ENCODE peak calls at places on chromosomes 1 and 21, in ten cellular contexts. Y is neuronal stem cell, V is astrocyte of the cerebellum, W is SK-N-SH, O is ovary, E is right lobe of liver, G is tibial nerve, A is DND-41, U is AG10803, R is prostate gland. F is an unnamed sample.

GRCh38 chr1:41799723-41800122 is 119.0 kb downstream of the HIVEP3 start:
- DNase-seq in Y (no peak), V (no peak), W (no peak), O (no peak), E (no peak), G (no peak), A (no peak), U (no peak), R (no peak), F (peak)

GRCh38 chr21:23111070-23111605 is 2112.9 kb downstream of the NCAM2 start:
- DNase-seq in Y (no peak), V (no peak), W (no peak), O (no peak), E (no peak), G (no peak), A (no peak), U (no peak), R (no peak), F (no peak)

GRCh38 chr1:174157157-174157806 is 2.0 kb upstream of the RABGAP1L start:
- DNase-seq in Y (no peak), V (peak), W (no peak), O (no peak), E (no peak), G (no peak), A (no peak), U (no peak), R (no peak), F (no peak)

GRCh38 chr1:30511563-30512252 is 211.7 kb downstream of the MATN1 start:
- DNase-seq in Y (no peak), V (no peak), W (no peak), O (no peak), E (no peak), G (no peak), A (no peak), U (peak), R (no peak), F (no peak)

GRCh38 chr1:83318361-83318760 is 680.6 kb downstream of the TTLL7 start:
- DNase-seq in Y (no peak), V (no peak), W (no peak), O (no peak), E (no peak), G (no peak), A (no peak), U (no peak), R (no peak), F (no peak)

GRCh38 chr1:202126426-202126825 is 3.7 kb downstream of the GPR37L1 start:
- DNase-seq in Y (no peak), V (no peak), W (no peak), O (no peak), E (no peak), G (no peak), A (no peak), U (no peak), R (no peak), F (no peak)

GRCh38 chr21:39518055-39518844 is 66.5 kb downstream of the SH3BGR start:
- DNase-seq in Y (peak), V (peak), W (peak), O (no peak), E (no peak), G (peak), A (peak), U (peak), R (peak), F (peak)

GRCh38 chr1:222375656-222376055 is 172.2 kb downstream of the HHIPL2 start:
- DNase-seq in Y (no peak), V (peak), W (no peak), O (no peak), E (no peak), G (no peak), A (no peak), U (no peak), R (no peak), F (no peak)

GRCh38 chr1:7587108-7587507 is 184.0 kb upstream of the VAMP3 start:
- DNase-seq in Y (no peak), V (no peak), W (peak), O (no peak), E (peak), G (no peak), A (no peak), U (no peak), R (no peak), F (no peak)

GRCh38 chr1:158002630-158003408 is 9.4 kb downstream of the KIRREL1 start:
- DNase-seq in Y (peak), V (no peak), W (no peak), O (no peak), E (no peak), G (no peak), A (no peak), U (no peak), R (no peak), F (peak)

GRCh38 chr1:211328084-211328694 is 1.6 kb downstream of the TRAF5 start:
- DNase-seq in Y (no peak), V (no peak), W (no peak), O (no peak), E (no peak), G (no peak), A (no peak), U (no peak), R (no peak), F (no peak)

GRCh38 chr1:60622486-60622885 is 459.9 kb upstream of the NFIA start:
- DNase-seq in Y (no peak), V (no peak), W (no peak), O (no peak), E (no peak), G (no peak), A (no peak), U (no peak), R (no peak), F (no peak)

GRCh38 chr1:219555802-219556201 is 57.1 kb downstream of the ZC3H11B start:
- DNase-seq in Y (no peak), V (peak), W (no peak), O (no peak), E (no peak), G (no peak), A (no peak), U (peak), R (peak), F (peak)

GRCh38 chr1:15206418-15207030 is 40.5 kb upstream of the FHAD1 start:
- DNase-seq in Y (no peak), V (no peak), W (no peak), O (no peak), E (no peak), G (no peak), A (no peak), U (no peak), R (no peak), F (no peak)

GRCh38 chr21:38083534-38083933 is 167.3 kb upstream of the KCNJ6 start:
- DNase-seq in Y (no peak), V (no peak), W (no peak), O (no peak), E (no peak), G (no peak), A (no peak), U (no peak), R (no peak), F (no peak)

GRCh38 chr1:92910081-92910480 is 51.2 kb downstream of the DIPK1A start:
- DNase-seq in Y (no peak), V (no peak), W (no peak), O (no peak), E (no peak), G (no peak), A (no peak), U (no peak), R (no peak), F (peak)

GRCh38 chr1:19311503-19311930 is 427 bp downstream of the AKR7A2 start:
- DNase-seq in Y (peak), V (no peak), W (no peak), O (peak), E (no peak), G (no peak), A (peak), U (no peak), R (no peak), F (no peak)

GRCh38 chr1:200290010-200290685 is 119.7 kb downstream of the ZNF281 start:
- DNase-seq in Y (no peak), V (no peak), W (peak), O (no peak), E (no peak), G (no peak), A (no peak), U (no peak), R (no peak), F (peak)

GRCh38 chr1:112904071-112904830 is 51.7 kb downstream of the SLC16A1 start:
- DNase-seq in Y (no peak), V (peak), W (no peak), O (no peak), E (no peak), G (no peak), A (no peak), U (peak), R (no peak), F (peak)

GRCh38 chr1:14426854-14427253 is 171.6 kb upstream of the KAZN start:
- DNase-seq in Y (no peak), V (no peak), W (no peak), O (no peak), E (no peak), G (no peak), A (no peak), U (no peak), R (peak), F (no peak)

GRCh38 chr1:2313651-2314296 is 77.6 kb downstream of the MORN1 start:
- DNase-seq in Y (no peak), V (no peak), W (no peak), O (no peak), E (no peak), G (no peak), A (no peak), U (no peak), R (no peak), F (no peak)

GRCh38 chr1:225998560-225999226 is 450 bp downstream of the SDE2 start:
- DNase-seq in Y (no peak), V (no peak), W (no peak), O (no peak), E (no peak), G (no peak), A (no peak), U (peak), R (no peak), F (peak)

GRCh38 chr1:6111571-6111970 is 65.9 kb downstream of the KCNAB2 start:
- DNase-seq in Y (no peak), V (no peak), W (peak), O (no peak), E (peak), G (no peak), A (no peak), U (peak), R (no peak), F (no peak)

GRCh38 chr21:43626390-43626789 is 32.9 kb downstream of the HSF2BP start:
- DNase-seq in Y (no peak), V (no peak), W (no peak), O (no peak), E (no peak), G (no peak), A (no peak), U (no peak), R (no peak), F (peak)

GRCh38 chr21:25005388-25005787 is 601.9 kb downstream of the MRPL39 start:
- DNase-seq in Y (no peak), V (no peak), W (no peak), O (no peak), E (no peak), G (no peak), A (no peak), U (peak), R (no peak), F (no peak)

GRCh38 chr21:37071561-37072238 is 1.2 kb downstream of the PIGP start:
- DNase-seq in Y (no peak), V (no peak), W (peak), O (peak), E (no peak), G (peak), A (peak), U (peak), R (peak), F (peak)

GRCh38 chr1:117661027-117661426 is 55.2 kb downstream of the TENT5C start:
- DNase-seq in Y (no peak), V (no peak), W (no peak), O (no peak), E (no peak), G (no peak), A (peak), U (no peak), R (no peak), F (no peak)

GRCh38 chr1:197919523-197920301 is 2.5 kb downstream of the LHX9 start:
- DNase-seq in Y (peak), V (no peak), W (peak), O (peak), E (no peak), G (no peak), A (no peak), U (no peak), R (no peak), F (no peak)

GRCh38 chr1:89615676-89616598 is 17.0 kb upstream of the LRRC8C start:
- DNase-seq in Y (no peak), V (no peak), W (peak), O (no peak), E (no peak), G (no peak), A (peak), U (no peak), R (no peak), F (no peak)

GRCh38 chr1:167165948-167166702 is 54.6 kb upstream of the POU2F1 start:
- DNase-seq in Y (peak), V (no peak), W (no peak), O (no peak), E (no peak), G (no peak), A (no peak), U (no peak), R (peak), F (peak)

DNA sequence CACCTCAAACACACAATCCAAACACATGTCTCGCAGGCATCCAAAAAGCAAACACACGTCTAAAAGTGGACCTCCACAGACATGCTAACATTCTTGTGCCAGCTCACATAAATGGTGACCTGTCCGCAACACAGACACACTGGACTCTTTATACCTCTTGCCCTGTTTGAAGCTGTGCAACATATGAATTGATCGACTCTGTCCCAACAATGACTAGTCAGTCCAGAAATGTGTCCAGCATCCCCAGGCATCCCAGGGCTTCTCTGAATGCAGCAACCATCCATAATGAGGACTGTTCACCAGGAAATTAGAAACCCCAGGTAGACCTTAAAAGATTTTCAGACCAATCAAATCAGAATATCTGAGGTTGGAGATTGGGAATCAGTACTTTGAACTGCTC is 3.2 kb downstream of the DDR2 start:
- DNase-seq in Y (no peak), V (no peak), W (no peak), O (no peak), E (no peak), G (no peak), A (no peak), U (peak), R (no peak), F (no peak)
- H3K4me3 ChIP-seq in Y (no peak), V (peak), W (peak), O (no peak), E (no peak), G (no peak), A (no peak), U (peak), R (no peak), F (peak)

DNA sequence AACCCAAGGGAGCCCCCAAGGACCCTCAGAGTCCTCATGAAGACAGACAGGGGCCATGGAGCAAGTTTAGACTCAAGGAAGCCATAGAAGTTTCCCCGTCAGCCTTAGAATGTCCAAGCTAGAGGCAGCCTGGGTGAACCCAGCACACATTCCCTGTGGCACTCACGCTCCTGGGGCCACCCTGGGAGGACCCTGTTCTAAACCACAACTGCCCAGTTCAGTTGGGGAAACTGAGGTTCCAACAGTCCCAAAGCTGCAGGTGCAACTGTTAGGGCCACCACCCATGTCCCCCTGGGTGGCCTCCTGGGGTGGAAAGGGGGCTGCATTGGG is 9.3 kb downstream of the WNT3A start:
- DNase-seq in Y (no peak), V (no peak), W (no peak), O (no peak), E (peak), G (no peak), A (no peak), U (no peak), R (no peak), F (no peak)
- H3K4me3 ChIP-seq in Y (no peak), V (no peak), W (no peak), O (no peak), E (no peak), G (no peak), A (no peak), U (no peak), R (no peak), F (no peak)

GRCh38 chr1:151196292-151196800 is 2.0 kb upstream of the PIP5K1A start:
- DNase-seq in Y (peak), V (peak), W (peak), O (peak), E (no peak), G (peak), A (peak), U (peak), R (peak), F (peak)
- H3K4me3 ChIP-seq in Y (no peak), V (no peak), W (peak), O (peak), E (no peak), G (no peak), A (no peak), U (peak), R (no peak), F (peak)

GRCh38 chr1:37476460-37477197 is 2.2 kb downstream of the ZC3H12A start:
- DNase-seq in Y (no peak), V (no peak), W (no peak), O (peak), E (peak), G (peak), A (no peak), U (peak), R (no peak), F (peak)
- H3K4me3 ChIP-seq in Y (no peak), V (peak), W (peak), O (peak), E (peak), G (peak), A (no peak), U (peak), R (peak), F (peak)

DNA sequence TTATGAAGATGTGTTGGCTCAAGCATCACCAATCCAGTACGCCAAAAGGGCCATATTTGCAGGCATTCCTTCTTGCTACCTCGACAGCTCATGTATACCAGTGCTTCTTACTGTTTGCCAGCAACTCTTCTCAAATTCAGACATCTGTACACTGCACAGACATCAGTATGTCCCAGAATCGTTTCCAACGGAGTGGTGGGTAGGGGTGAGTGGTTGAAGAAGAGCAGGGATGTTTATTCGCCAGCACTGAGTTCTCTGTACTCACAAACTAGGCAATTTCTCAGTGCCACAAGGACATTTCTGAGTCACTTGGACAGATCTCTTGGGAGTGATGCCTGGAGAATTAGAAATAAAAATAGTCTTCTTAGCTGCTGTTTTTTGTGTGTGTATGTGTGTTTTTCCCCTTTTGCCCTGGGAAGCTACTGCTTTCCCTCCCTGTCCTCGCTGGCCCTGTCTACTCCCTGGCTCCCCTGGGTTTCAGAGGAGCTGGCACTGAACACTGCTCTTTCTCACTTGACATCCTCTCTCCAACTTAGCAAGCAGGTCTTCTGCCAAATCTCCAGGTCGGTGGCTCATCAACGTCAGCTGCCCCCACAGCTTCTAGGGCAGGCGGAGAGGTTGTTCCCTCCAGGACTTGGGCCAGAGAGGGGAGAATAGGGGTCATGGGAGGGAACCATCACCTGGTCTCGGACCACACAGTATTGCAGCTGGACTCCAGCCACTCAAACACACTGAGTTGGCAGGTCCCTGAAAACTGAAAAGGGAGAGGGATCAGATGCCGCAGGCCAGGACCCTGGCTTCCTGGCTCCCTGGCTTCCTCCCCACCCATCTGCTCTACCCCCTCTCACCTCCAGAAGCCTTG is 90.5 kb downstream of the NMNAT2 start:
- DNase-seq in Y (no peak), V (no peak), W (no peak), O (no peak), E (no peak), G (no peak), A (no peak), U (no peak), R (no peak), F (no peak)
- H3K4me3 ChIP-seq in Y (no peak), V (no peak), W (no peak), O (no peak), E (no peak), G (no peak), A (no peak), U (no peak), R (no peak), F (no peak)

GRCh38 chr1:209748620-209749019 is 7.2 kb upstream of the TRAF3IP3 start:
- DNase-seq in Y (no peak), V (no peak), W (no peak), O (no peak), E (no peak), G (no peak), A (no peak), U (no peak), R (no peak), F (no peak)

GRCh38 chr1:209749660-209750059 is 6.2 kb upstream of the TRAF3IP3 start:
- DNase-seq in Y (no peak), V (no peak), W (peak), O (no peak), E (no peak), G (no peak), A (no peak), U (no peak), R (no peak), F (no peak)

GRCh38 chr1:209751627-209752231 is 4.1 kb upstream of the TRAF3IP3 start:
- DNase-seq in Y (no peak), V (no peak), W (no peak), O (no peak), E (no peak), G (no peak), A (no peak), U (no peak), R (no peak), F (no peak)

GRCh38 chr1:209746469-209747269 is 9.2 kb upstream of the TRAF3IP3 start:
- DNase-seq in Y (no peak), V (no peak), W (no peak), O (no peak), E (no peak), G (no peak), A (no peak), U (no peak), R (no peak), F (peak)

GRCh38 chr1:209747580-209748262 is 8.1 kb upstream of the TRAF3IP3 start:
- DNase-seq in Y (peak), V (peak), W (no peak), O (peak), E (peak), G (peak), A (no peak), U (peak), R (peak), F (peak)
- H3K4me3 ChIP-seq in Y (peak), V (peak), W (no peak), O (no peak), E (no peak), G (no peak), A (no peak), U (peak), R (no peak), F (peak)